ENCODE peak calls at places on chromosomes 1 and 21, in seven cellular contexts. P is IMR-90, C is mesendoderm, L is H9, B is mesenchymal stem cell, W is H1, U is trophoblast cell. M is an unnamed sample.

GRCh38 chr1:41741244-41741643 is 177.5 kb downstream of the HIVEP3 start:
- DNase-seq in P (no peak), C (no peak), L (no peak), B (no peak), W (no peak), U (no peak), M (no peak)

GRCh38 chr21:39388811-39389155 is 39.9 kb upstream of the HMGN1 start:
- DNase-seq in P (no peak), C (no peak), L (no peak), B (no peak), W (no peak), U (no peak), M (no peak)

GRCh38 chr1:6794164-6794563 is 8.9 kb downstream of the CAMTA1 start:
- DNase-seq in P (peak; percentile 74), C (peak; percentile 63), L (no peak), B (peak; percentile 68), W (no peak), U (no peak), M (no peak)

GRCh38 chr1:29470788-29471119 is 234.4 kb downstream of the PTPRU start:
- DNase-seq in P (no peak), C (no peak), L (no peak), B (no peak), W (no peak), U (no peak), M (no peak)

GRCh38 chr1:13583964-13584791 is 546 bp downstream of the PDPN start:
- DNase-seq in P (no peak), C (peak; percentile 87), L (peak; percentile 59), B (peak; percentile 69), W (peak; percentile 56), U (no peak), M (peak; percentile 53)

GRCh38 chr21:41564871-41565281 is 56.9 kb upstream of the TMPRSS2 start:
- DNase-seq in P (no peak), C (no peak), L (no peak), B (peak; percentile 71), W (no peak), U (no peak), M (no peak)

GRCh38 chr1:221138516-221138915 is 259.3 kb downstream of the HLX start:
- DNase-seq in P (no peak), C (no peak), L (no peak), B (no peak), W (no peak), U (no peak), M (no peak)

GRCh38 chr1:3511306-3511705 is 56.8 kb downstream of the ARHGEF16 start:
- DNase-seq in P (no peak), C (no peak), L (no peak), B (no peak), W (no peak), U (no peak), M (no peak)

GRCh38 chr21:16911166-16911607 is 601.7 kb upstream of the CXADR start:
- DNase-seq in P (no peak), C (no peak), L (no peak), B (no peak), W (no peak), U (no peak), M (no peak)

GRCh38 chr21:26837539-26837938 is 7.7 kb downstream of the ADAMTS1 start:
- DNase-seq in P (no peak), C (peak; percentile 43), L (no peak), B (peak; percentile 27), W (no peak), U (no peak), M (no peak)

GRCh38 chr1:234721476-234722266 is 111.7 kb upstream of the IRF2BP2 start:
- DNase-seq in P (peak; percentile 98), C (no peak), L (no peak), B (peak; percentile 69), W (no peak), U (no peak), M (no peak)

DNA sequence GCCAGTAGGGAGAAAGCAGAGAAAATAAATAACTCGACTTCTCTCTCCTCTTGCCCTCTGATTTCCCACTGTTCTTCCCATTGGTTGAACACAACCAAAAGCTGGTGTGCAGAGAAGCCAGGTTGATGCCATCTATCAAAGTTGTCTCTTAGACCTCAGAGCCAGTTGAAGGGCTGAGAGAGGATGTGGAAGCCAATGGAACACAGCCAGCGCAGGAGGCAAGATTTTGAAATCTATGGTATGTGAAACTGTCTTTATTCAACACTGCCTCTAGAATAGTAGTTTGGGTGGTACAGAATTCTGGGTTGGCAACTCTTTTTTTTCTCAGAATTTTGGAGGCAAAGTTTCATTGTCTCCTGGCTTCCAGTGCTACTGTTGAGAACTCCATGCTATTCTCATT is 11.3 kb upstream of the SMAP2 start:
- DNase-seq in P (no peak), C (no peak), L (no peak), B (no peak), W (no peak), U (no peak), M (no peak)
- H2BK120ac ChIP-seq in P (no peak overlapping the region), C (no peak overlapping the region), L (no peak overlapping the region), B (no peak overlapping the region), W (no peak overlapping the region), U (no peak overlapping the region), M (no peak overlapping the region)

DNA sequence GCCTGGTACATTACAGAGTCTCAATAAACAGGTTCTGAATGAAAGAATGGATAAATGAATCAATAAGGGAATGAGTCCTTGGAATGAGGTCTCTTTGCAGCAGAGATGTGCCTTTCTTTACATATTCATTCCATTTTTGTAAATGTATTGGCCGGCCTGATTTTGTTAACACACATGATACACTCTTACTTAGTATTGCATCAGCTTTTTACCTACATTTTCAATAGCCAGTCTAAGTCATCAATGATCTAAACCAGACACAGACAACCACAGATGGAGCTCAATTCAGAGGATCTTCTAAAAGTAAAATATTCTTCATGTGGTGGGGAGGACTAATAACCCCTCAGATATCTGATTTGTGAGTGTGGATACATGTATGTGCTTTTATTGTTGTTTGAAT is 653.1 kb downstream of the LMO4 start:
- DNase-seq in P (no peak), C (no peak), L (no peak), B (no peak), W (no peak), U (no peak), M (no peak)
- H2BK120ac ChIP-seq in P (no peak overlapping the region), C (no peak overlapping the region), L (no peak overlapping the region), B (no peak overlapping the region), W (no peak overlapping the region), U (peak overlapping the region; percentile 92), M (no peak overlapping the region)

DNA sequence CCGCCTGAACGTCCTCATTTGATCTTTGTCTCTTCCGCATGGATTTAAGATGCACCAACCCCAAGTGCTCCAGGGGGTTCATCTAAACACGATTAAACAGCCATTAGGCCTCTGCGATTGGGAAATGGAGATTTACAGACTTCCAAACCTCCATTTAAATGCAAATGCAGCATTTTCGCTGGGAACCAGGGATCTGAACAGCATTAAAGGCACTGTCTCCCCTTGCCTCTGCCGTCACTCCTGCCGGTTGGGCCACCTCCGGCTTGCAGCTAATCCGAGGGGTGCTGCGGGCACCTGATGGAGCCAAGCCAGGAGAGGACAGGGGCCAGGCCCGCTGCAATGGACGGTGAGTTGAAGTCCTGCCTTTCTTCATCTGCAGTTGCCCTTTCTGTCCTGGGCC is 70.3 kb upstream of the KLHDC7A start:
- DNase-seq in P (no peak), C (no peak), L (peak; percentile 58), B (no peak), W (no peak), U (no peak), M (no peak)
- H2BK120ac ChIP-seq in P (no peak overlapping the region), C (no peak overlapping the region), L (no peak overlapping the region), B (no peak overlapping the region), W (no peak overlapping the region), U (no peak overlapping the region), M (no peak overlapping the region)

DNA sequence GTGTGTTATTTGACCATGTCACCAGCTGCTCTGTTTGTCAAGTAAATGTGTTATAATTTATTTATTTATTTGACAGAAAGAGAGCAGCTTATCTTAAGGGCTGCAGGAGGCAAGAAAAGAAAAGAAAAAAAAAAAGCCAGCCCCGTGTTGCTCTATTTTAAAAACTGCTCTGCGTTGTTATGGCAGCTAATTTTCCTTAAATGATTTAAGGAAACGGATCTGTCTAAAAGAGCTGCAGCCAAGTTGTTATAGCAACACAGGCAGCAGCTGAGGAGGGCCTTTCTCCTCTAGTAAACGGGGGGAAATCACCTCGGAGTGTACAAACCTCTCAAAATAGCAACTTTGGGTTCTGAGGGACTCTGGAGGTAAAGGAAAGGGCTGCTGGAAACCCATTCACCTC is 149.2 kb downstream of the BEND5 start:
- DNase-seq in P (no peak), C (no peak), L (no peak), B (no peak), W (no peak), U (no peak), M (no peak)
- H2BK120ac ChIP-seq in P (no peak overlapping the region), C (no peak overlapping the region), L (no peak overlapping the region), B (no peak overlapping the region), W (no peak overlapping the region), U (no peak overlapping the region), M (no peak overlapping the region)

DNA sequence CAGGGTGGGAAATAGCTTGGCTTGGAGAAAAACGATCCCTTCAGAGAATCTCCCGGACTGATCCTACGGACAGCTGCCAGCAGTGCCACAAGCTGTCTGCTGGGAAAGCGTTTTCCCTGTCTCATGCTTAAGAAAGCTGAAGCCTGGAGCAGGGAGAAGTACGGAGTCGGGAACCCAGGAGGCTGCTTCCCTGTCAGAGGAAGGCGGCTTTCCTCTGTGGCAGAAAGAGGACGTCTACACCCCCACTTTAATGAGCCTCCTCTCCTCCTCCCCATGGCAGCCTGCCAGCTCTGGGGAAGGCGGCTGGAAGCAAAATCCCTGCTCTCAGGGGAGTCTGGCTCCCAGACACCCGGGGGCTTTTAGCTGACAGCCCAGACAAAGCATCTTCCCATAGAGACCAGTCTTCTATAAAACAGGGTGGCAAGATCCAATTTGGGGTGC is 7.3 kb downstream of the KIF21B start:
- DNase-seq in P (peak; percentile 34), C (no peak), L (no peak), B (peak; percentile 48), W (no peak), U (no peak), M (no peak)
- H2BK120ac ChIP-seq in P (no peak overlapping the region), C (no peak overlapping the region), L (no peak overlapping the region), B (no peak overlapping the region), W (no peak overlapping the region), U (no peak overlapping the region), M (no peak overlapping the region)

GRCh38 chr1:185409763-185410528 is 92.9 kb upstream of the IVNS1ABP start:
- DNase-seq in P (peak; percentile 5), C (no peak), L (no peak), B (peak; percentile 63), W (no peak), U (no peak), M (no peak)

GRCh38 chr1:185412385-185413074 is 95.5 kb upstream of the IVNS1ABP start:
- DNase-seq in P (no peak), C (no peak), L (no peak), B (no peak), W (no peak), U (no peak), M (no peak)

GRCh38 chr1:185408675-185409270 is 91.7 kb upstream of the IVNS1ABP start:
- DNase-seq in P (peak; percentile 2), C (no peak), L (no peak), B (no peak), W (no peak), U (no peak), M (no peak)

GRCh38 chr1:185406006-185406974 is 89.2 kb upstream of the IVNS1ABP start:
- DNase-seq in P (no peak), C (no peak), L (no peak), B (no peak), W (no peak), U (no peak), M (no peak)

DNA sequence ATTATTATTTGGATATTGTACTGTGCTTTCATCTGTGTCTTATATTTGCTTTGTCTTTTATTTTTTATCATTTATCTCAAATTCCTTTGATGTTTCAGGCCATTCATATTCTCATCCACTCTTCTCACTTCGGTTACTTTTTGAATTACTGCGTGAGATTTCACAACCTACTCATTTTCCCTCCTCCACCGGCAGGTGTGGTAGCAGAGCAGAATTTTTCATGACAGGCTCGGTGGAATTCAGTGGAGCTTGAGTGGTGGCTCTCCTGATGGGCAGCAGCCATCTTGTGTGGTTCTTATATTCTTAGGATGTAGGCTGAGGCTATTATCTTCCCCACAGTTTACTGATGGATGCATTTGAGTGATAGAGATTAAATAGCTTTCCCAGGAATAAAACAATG is 92.3 kb upstream of the IVNS1ABP start:
- DNase-seq in P (no peak), C (no peak), L (no peak), B (no peak), W (no peak), U (no peak), M (no peak)
- H2BK120ac ChIP-seq in P (no peak overlapping the region), C (no peak overlapping the region), L (no peak overlapping the region), B (no peak overlapping the region), W (no peak overlapping the region), U (no peak overlapping the region), M (no peak overlapping the region)

M was measured in neuronal stem cell.